ENCODE peak calls at places on chromosomes 16 and 17, in seven cellular contexts. One of them, this sample, is unnamed.

GRCh38 chr17:57935833-57936807 is 19.1 kb downstream of the CUEDC1 start:
- DNase-seq in cardiac fibroblast: peak; percentile 78
- DNase-seq in RWPE2: no peak
- DNase-seq in OCI-LY7: no peak
- DNase-seq in adrenal gland: peak; percentile 56
- DNase-seq in fibroblast of villous mesenchyme: peak; percentile 78
- DNase-seq in right atrium auricular region: no peak
- DNase-seq in this sample: peak; percentile 87

GRCh38 chr17:82875418-82875856 is 35.6 kb upstream of the ZNF750 start:
- DNase-seq in cardiac fibroblast: no peak
- DNase-seq in OCI-LY7: no peak
- DNase-seq in RWPE2: peak; percentile 94
- DNase-seq in fibroblast of villous mesenchyme: no peak
- DNase-seq in adrenal gland: no peak
- DNase-seq in right atrium auricular region: no peak
- DNase-seq in this sample: no peak

GRCh38 chr17:81967244-81967532 is 6.2 kb upstream of the NOTUM start:
- DNase-seq in cardiac fibroblast: no peak
- DNase-seq in OCI-LY7: no peak
- DNase-seq in fibroblast of villous mesenchyme: peak; percentile 17
- DNase-seq in RWPE2: no peak
- DNase-seq in right atrium auricular region: no peak
- DNase-seq in adrenal gland: no peak
- DNase-seq in this sample: no peak

GRCh38 chr17:75693500-75694481 is 26.7 kb downstream of the SAP30BP start:
- DNase-seq in OCI-LY7: no peak
- DNase-seq in adrenal gland: peak; percentile 62
- DNase-seq in RWPE2: peak; percentile 97
- DNase-seq in cardiac fibroblast: peak; percentile 92
- DNase-seq in right atrium auricular region: no peak
- DNase-seq in fibroblast of villous mesenchyme: peak; percentile 90
- DNase-seq in this sample: peak; percentile 98

GRCh38 chr17:81020767-81021497 is 14.0 kb upstream of the BAIAP2 start:
- DNase-seq in adrenal gland: peak; percentile 58
- DNase-seq in cardiac fibroblast: peak; percentile 34
- DNase-seq in RWPE2: peak; percentile 72
- DNase-seq in OCI-LY7: no peak
- DNase-seq in fibroblast of villous mesenchyme: no peak
- DNase-seq in right atrium auricular region: no peak
- DNase-seq in this sample: peak; percentile 53

GRCh38 chr16:70526403-70526802 is 2.8 kb downstream of the SF3B3 start:
- DNase-seq in adrenal gland: no peak
- DNase-seq in fibroblast of villous mesenchyme: peak; percentile 23
- DNase-seq in cardiac fibroblast: no peak
- DNase-seq in RWPE2: no peak
- DNase-seq in right atrium auricular region: no peak
- DNase-seq in OCI-LY7: peak; percentile 10
- DNase-seq in this sample: no peak

GRCh38 chr17:71330099-71330375 is 790.8 kb upstream of the SOX9 start:
- DNase-seq in fibroblast of villous mesenchyme: no peak
- DNase-seq in RWPE2: no peak
- DNase-seq in right atrium auricular region: no peak
- DNase-seq in adrenal gland: no peak
- DNase-seq in cardiac fibroblast: no peak
- DNase-seq in OCI-LY7: no peak
- DNase-seq in this sample: peak; percentile 70

GRCh38 chr17:3966720-3967363 is 2.6 kb upstream of the ATP2A3 start:
- DNase-seq in adrenal gland: no peak
- DNase-seq in fibroblast of villous mesenchyme: no peak
- DNase-seq in OCI-LY7: peak; percentile 69
- DNase-seq in RWPE2: no peak
- DNase-seq in cardiac fibroblast: no peak
- DNase-seq in right atrium auricular region: no peak
- DNase-seq in this sample: no peak

GRCh38 chr17:9925457-9925856 is 20.4 kb upstream of the RCVRN start:
- DNase-seq in right atrium auricular region: no peak
- DNase-seq in adrenal gland: no peak
- DNase-seq in OCI-LY7: no peak
- DNase-seq in RWPE2: no peak
- DNase-seq in cardiac fibroblast: no peak
- DNase-seq in fibroblast of villous mesenchyme: no peak
- DNase-seq in this sample: no peak

GRCh38 chr17:81135503-81136283 is 29.6 kb upstream of the PVALEF start:
- DNase-seq in right atrium auricular region: no peak
- DNase-seq in cardiac fibroblast: no peak
- DNase-seq in OCI-LY7: no peak
- DNase-seq in RWPE2: no peak
- DNase-seq in adrenal gland: no peak
- DNase-seq in fibroblast of villous mesenchyme: no peak
- DNase-seq in this sample: no peak

GRCh38 chr16:30605148-30605547 is 5.0 kb downstream of the ZNF689 start:
- DNase-seq in right atrium auricular region: no peak
- DNase-seq in cardiac fibroblast: no peak
- DNase-seq in OCI-LY7: no peak
- DNase-seq in fibroblast of villous mesenchyme: no peak
- DNase-seq in adrenal gland: no peak
- DNase-seq in RWPE2: no peak
- DNase-seq in this sample: no peak

DNA sequence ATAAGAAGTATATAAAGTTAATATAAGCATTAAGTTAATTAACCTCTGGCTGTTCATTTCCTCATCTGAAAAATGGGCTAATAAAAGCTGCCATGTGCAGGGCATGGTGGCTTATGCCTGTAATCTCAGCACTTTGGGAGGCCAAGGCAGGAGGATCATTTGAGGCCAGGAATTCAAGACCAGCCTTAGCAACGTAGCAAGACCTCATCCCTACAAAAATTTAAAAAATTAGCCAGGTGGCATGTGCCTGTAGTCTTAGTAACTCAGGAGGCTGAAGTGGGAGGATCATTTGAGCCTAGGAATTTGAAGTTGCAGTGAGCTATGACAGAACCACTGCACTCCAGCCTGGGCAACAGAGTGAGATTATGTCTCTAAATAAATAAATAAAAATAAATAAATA is 40.6 kb upstream of the MMD start:
- DNase-seq in adrenal gland: no peak
- DNase-seq in RWPE2: no peak
- DNase-seq in fibroblast of villous mesenchyme: no peak
- DNase-seq in OCI-LY7: no peak
- DNase-seq in right atrium auricular region: no peak
- DNase-seq in cardiac fibroblast: no peak
- DNase-seq in this sample: no peak
- TF ChIP-seq CTCF in adrenal gland: no peak
- TF ChIP-seq CTCF in RWPE2: no peak
- TF ChIP-seq CTCF in fibroblast of villous mesenchyme: no peak
- TF ChIP-seq CTCF in OCI-LY7: no peak
- TF ChIP-seq CTCF in right atrium auricular region: no peak
- TF ChIP-seq CTCF in cardiac fibroblast: no peak
- TF ChIP-seq CTCF in this sample: no peak

GRCh38 chr17:39939588-39940419 is 12.3 kb downstream of the LRRC3C start:
- DNase-seq in fibroblast of villous mesenchyme: peak; percentile 90
- DNase-seq in RWPE2: no peak
- DNase-seq in cardiac fibroblast: peak; percentile 69
- DNase-seq in OCI-LY7: peak; percentile 86
- DNase-seq in adrenal gland: no peak
- DNase-seq in right atrium auricular region: no peak
- DNase-seq in this sample: peak; percentile 89
- TF ChIP-seq CTCF in fibroblast of villous mesenchyme: peak; percentile 67
- TF ChIP-seq CTCF in RWPE2: peak; percentile 45
- TF ChIP-seq CTCF in cardiac fibroblast: peak; percentile 53
- TF ChIP-seq CTCF in OCI-LY7: peak; percentile 85
- TF ChIP-seq CTCF in adrenal gland: no peak
- TF ChIP-seq CTCF in right atrium auricular region: no peak
- TF ChIP-seq CTCF in this sample: peak; percentile 76

GRCh38 chr17:31413081-31413799 is 21.8 kb downstream of the RAB11FIP4 start:
- DNase-seq in fibroblast of villous mesenchyme: no peak
- DNase-seq in OCI-LY7: no peak
- DNase-seq in adrenal gland: no peak
- DNase-seq in RWPE2: no peak
- DNase-seq in cardiac fibroblast: no peak
- DNase-seq in right atrium auricular region: no peak
- DNase-seq in this sample: no peak
- TF ChIP-seq CTCF in fibroblast of villous mesenchyme: no peak
- TF ChIP-seq CTCF in OCI-LY7: no peak
- TF ChIP-seq CTCF in adrenal gland: no peak
- TF ChIP-seq CTCF in RWPE2: no peak
- TF ChIP-seq CTCF in cardiac fibroblast: no peak
- TF ChIP-seq CTCF in right atrium auricular region: no peak
- TF ChIP-seq CTCF in this sample: no peak

GRCh38 chr16:68365167-68365817 is 54.5 kb downstream of the PRMT7 start:
- DNase-seq in adrenal gland: no peak
- DNase-seq in fibroblast of villous mesenchyme: no peak
- DNase-seq in OCI-LY7: no peak
- DNase-seq in cardiac fibroblast: no peak
- DNase-seq in right atrium auricular region: no peak
- DNase-seq in RWPE2: no peak
- DNase-seq in this sample: peak; percentile 37

GRCh38 chr16:68366062-68366461 is 55.2 kb downstream of the PRMT7 start:
- DNase-seq in fibroblast of villous mesenchyme: no peak
- DNase-seq in OCI-LY7: no peak
- DNase-seq in right atrium auricular region: no peak
- DNase-seq in cardiac fibroblast: no peak
- DNase-seq in RWPE2: peak; percentile 52
- DNase-seq in adrenal gland: no peak
- DNase-seq in this sample: no peak

GRCh38 chr16:68362952-68363846 is 52.4 kb downstream of the PRMT7 start:
- DNase-seq in OCI-LY7: no peak
- DNase-seq in adrenal gland: no peak
- DNase-seq in cardiac fibroblast: no peak
- DNase-seq in RWPE2: peak; percentile 60
- DNase-seq in fibroblast of villous mesenchyme: no peak
- DNase-seq in right atrium auricular region: no peak
- DNase-seq in this sample: no peak

GRCh38 chr16:68363847-68364600 is 53.2 kb downstream of the PRMT7 start:
- DNase-seq in cardiac fibroblast: no peak
- DNase-seq in right atrium auricular region: no peak
- DNase-seq in RWPE2: peak; percentile 54
- DNase-seq in fibroblast of villous mesenchyme: peak; percentile 19
- DNase-seq in adrenal gland: peak; percentile 38
- DNase-seq in OCI-LY7: no peak
- DNase-seq in this sample: no peak

DNA sequence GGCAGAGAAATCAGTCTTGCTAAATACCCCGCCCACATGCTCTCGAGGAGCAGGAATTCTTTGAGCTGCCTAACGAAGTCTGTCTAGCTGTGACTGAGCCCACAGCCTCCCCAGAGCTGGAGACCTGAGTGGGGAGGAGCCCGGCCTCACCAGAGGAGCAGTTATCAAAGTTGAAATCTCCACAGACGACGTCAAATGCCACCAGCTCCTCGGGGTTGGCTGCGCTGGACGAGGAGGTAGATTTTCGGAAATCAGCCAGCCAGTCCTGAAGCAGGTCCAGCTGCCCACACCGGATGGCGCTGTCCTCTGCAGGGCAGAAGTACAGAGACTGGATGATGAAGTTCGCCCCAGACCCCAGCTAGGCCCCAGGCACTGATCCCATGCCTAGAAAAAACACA is 53.8 kb downstream of the PRMT7 start:
- DNase-seq in RWPE2: no peak
- DNase-seq in cardiac fibroblast: peak; percentile 33
- DNase-seq in right atrium auricular region: no peak
- DNase-seq in OCI-LY7: no peak
- DNase-seq in adrenal gland: no peak
- DNase-seq in fibroblast of villous mesenchyme: peak; percentile 30
- DNase-seq in this sample: peak; percentile 16
- TF ChIP-seq CTCF in RWPE2: no peak
- TF ChIP-seq CTCF in cardiac fibroblast: peak; percentile 9
- TF ChIP-seq CTCF in right atrium auricular region: no peak
- TF ChIP-seq CTCF in OCI-LY7: peak; percentile 52
- TF ChIP-seq CTCF in adrenal gland: no peak
- TF ChIP-seq CTCF in fibroblast of villous mesenchyme: peak; percentile 17
- TF ChIP-seq CTCF in this sample: no peak

GRCh38 chr17:22694362-22695227 is 1002.3 kb downstream of the KCNJ18 start:
- DNase-seq in fibroblast of villous mesenchyme: no peak
- DNase-seq in RWPE2: no peak
- DNase-seq in cardiac fibroblast: no peak
- DNase-seq in OCI-LY7: no peak
- DNase-seq in right atrium auricular region: no peak
- DNase-seq in adrenal gland: no peak
- DNase-seq in this sample: no peak
- TF ChIP-seq CTCF in fibroblast of villous mesenchyme: no peak
- TF ChIP-seq CTCF in RWPE2: no peak
- TF ChIP-seq CTCF in cardiac fibroblast: peak; percentile 3
- TF ChIP-seq CTCF in OCI-LY7: peak; percentile 54
- TF ChIP-seq CTCF in right atrium auricular region: no peak
- TF ChIP-seq CTCF in adrenal gland: no peak
- TF ChIP-seq CTCF in this sample: no peak

DNA sequence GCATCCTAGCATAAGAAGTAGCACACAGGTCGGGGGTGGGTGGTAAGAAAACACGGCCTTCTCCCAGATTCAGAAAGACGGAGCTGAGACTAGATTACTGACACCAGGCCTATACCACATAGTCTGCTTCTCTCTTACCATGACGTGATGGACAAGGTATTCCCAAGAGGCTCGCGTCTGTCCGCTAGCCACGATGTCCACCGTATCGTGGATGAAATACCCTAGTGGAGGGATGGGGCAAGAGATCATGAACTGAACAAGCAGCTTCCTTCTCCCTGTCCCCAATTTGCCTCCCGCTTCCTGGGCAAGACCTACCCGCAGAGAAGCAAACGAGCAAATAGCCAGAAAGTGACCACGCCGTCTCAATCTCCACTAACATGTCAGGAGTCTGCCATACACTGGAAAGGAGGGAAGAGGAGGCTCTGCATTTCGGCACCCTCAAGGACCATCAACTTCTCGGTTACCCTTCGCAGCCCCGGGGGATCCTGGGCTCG is 820 bp downstream of the TLCD1 start:
- DNase-seq in right atrium auricular region: no peak
- DNase-seq in OCI-LY7: peak; percentile 58
- DNase-seq in RWPE2: no peak
- DNase-seq in fibroblast of villous mesenchyme: peak; percentile 54
- DNase-seq in adrenal gland: no peak
- DNase-seq in cardiac fibroblast: peak; percentile 54
- DNase-seq in this sample: peak; percentile 54
- TF ChIP-seq CTCF in right atrium auricular region: no peak
- TF ChIP-seq CTCF in OCI-LY7: peak; percentile 9
- TF ChIP-seq CTCF in RWPE2: no peak
- TF ChIP-seq CTCF in fibroblast of villous mesenchyme: no peak
- TF ChIP-seq CTCF in adrenal gland: no peak
- TF ChIP-seq CTCF in cardiac fibroblast: no peak
- TF ChIP-seq CTCF in this sample: peak; percentile 16

DNA sequence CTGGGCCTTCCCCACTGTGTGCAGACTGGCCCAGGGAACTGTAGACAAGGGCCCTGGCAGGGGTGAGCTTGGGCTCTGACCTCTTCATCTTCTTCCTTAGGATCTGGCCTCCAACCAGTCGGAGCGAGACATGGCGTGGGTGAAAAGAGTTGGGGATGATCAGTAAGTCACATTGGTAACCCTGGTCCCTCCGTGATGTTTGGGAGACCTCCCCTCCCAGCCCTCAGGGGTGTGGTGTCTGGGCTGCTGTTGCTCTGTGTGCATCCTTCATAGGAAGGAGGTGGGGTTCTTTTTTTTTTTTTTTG is 5.5 kb downstream of the TBKBP1 start:
- DNase-seq in OCI-LY7: no peak
- DNase-seq in right atrium auricular region: no peak
- DNase-seq in fibroblast of villous mesenchyme: no peak
- DNase-seq in cardiac fibroblast: no peak
- DNase-seq in RWPE2: no peak
- DNase-seq in adrenal gland: no peak
- DNase-seq in this sample: no peak
- TF ChIP-seq CTCF in OCI-LY7: no peak
- TF ChIP-seq CTCF in right atrium auricular region: no peak
- TF ChIP-seq CTCF in fibroblast of villous mesenchyme: no peak
- TF ChIP-seq CTCF in cardiac fibroblast: no peak
- TF ChIP-seq CTCF in RWPE2: no peak
- TF ChIP-seq CTCF in adrenal gland: no peak
- TF ChIP-seq CTCF in this sample: no peak